ENCODE peak calls at places on chromosome 12, in four cellular contexts. S, B, C and P are unnamed samples. For H3K36me3, the result is how much of the 10 kb centered on the place peaks cover.

GRCh38 chr12:124687695-124688301 is 120.4 kb upstream of the NCOR2 start:
- DNase-seq in S (peak), B (no peak), C (no peak), P (no peak)

GRCh38 chr12:65608319-65608916 is 215.9 kb upstream of the HMGA2 start:
- DNase-seq in S (peak), B (no peak), C (no peak), P (peak)

GRCh38 chr12:57563358-57563757 is 13.5 kb downstream of the KIF5A start:
- DNase-seq in S (no peak), B (no peak), C (no peak), P (no peak)

GRCh38 chr12:49098035-49098451 is 3.4 kb upstream of the DHH start:
- DNase-seq in S (peak), B (peak), C (peak), P (no peak)

GRCh38 chr12:120763250-120763649 is 37.6 kb downstream of the ACADS start:
- DNase-seq in S (no peak), B (no peak), C (no peak), P (no peak)

GRCh38 chr12:1519642-1520041 is 74.7 kb downstream of the FBXL14 start:
- DNase-seq in S (peak), B (no peak), C (no peak), P (no peak)

GRCh38 chr12:93243689-93244513 is 133.8 kb upstream of the NUDT4 start:
- DNase-seq in S (peak), B (no peak), C (no peak), P (no peak)

GRCh38 chr12:113103756-113104450 is 31.7 kb downstream of the RASAL1 start:
- DNase-seq in S (no peak), B (peak), C (peak), P (no peak)

GRCh38 chr12:1630827-1631591 is 2.0 kb downstream of the WNT5B start:
- DNase-seq in S (peak), B (no peak), C (no peak), P (peak)

GRCh38 chr12:24991209-24992049 is 42.5 kb upstream of the BCAT1 start:
- DNase-seq in S (peak), B (no peak), C (no peak), P (peak)

GRCh38 chr12:104699489-104700194 is 242.9 kb downstream of the CHST11 start:
- DNase-seq in S (peak), B (no peak), C (no peak), P (no peak)

GRCh38 chr12:132455565-132455964 is 34.4 kb upstream of the FBRSL1 start:
- DNase-seq in S (no peak), B (no peak), C (no peak), P (no peak)

GRCh38 chr12:32305163-32305562 is 94.2 kb upstream of the FGD4 start:
- DNase-seq in S (no peak), B (no peak), C (no peak), P (no peak)

GRCh38 chr12:124392991-124393790 is 98.3 kb downstream of the RFLNA start:
- DNase-seq in S (peak), B (no peak), C (no peak), P (peak)

GRCh38 chr12:32545413-32545970 is 133.6 kb upstream of the DNM1L start:
- DNase-seq in S (no peak), B (no peak), C (no peak), P (no peak)

GRCh38 chr12:96471368-96472040 is 17.9 kb upstream of the CFAP54 start:
- DNase-seq in S (peak), B (no peak), C (no peak), P (peak)

GRCh38 chr12:7915911-7916403 is 20.0 kb downstream of the SLC2A3 start:
- DNase-seq in S (peak), B (no peak), C (no peak), P (no peak)

GRCh38 chr12:123396954-123397353 is 13.0 kb downstream of the KMT5A start:
- DNase-seq in S (no peak), B (no peak), C (no peak), P (no peak)

GRCh38 chr12:28497889-28498411 is 307.7 kb downstream of the CCDC91 start:
- DNase-seq in S (peak), B (no peak), C (no peak), P (no peak)

GRCh38 chr12:76137611-76138010 is 53.1 kb upstream of the NAP1L1 start:
- DNase-seq in S (peak), B (no peak), C (no peak), P (peak)

GRCh38 chr12:48630346-48630745 is 51.7 kb downstream of the KANSL2 start:
- DNase-seq in S (no peak), B (no peak), C (no peak), P (no peak)

GRCh38 chr12:92136021-92136735 is 9.5 kb downstream of the BTG1 start:
- DNase-seq in S (no peak), B (no peak), C (no peak), P (no peak)

GRCh38 chr12:131901431-131902331 is 7.3 kb downstream of the ULK1 start:
- DNase-seq in S (no peak), B (no peak), C (no peak), P (no peak)

GRCh38 chr12:55092579-55092978 is 33.6 kb upstream of the OR9K2 start:
- DNase-seq in S (no peak), B (no peak), C (no peak), P (no peak)

GRCh38 chr12:122203968-122204828 is 689 bp downstream of the B3GNT4 start:
- DNase-seq in S (no peak), B (no peak), C (no peak), P (no peak)

GRCh38 chr12:15962760-15963159 is 51.6 kb downstream of the DERA start:
- DNase-seq in S (peak), B (no peak), C (no peak), P (no peak)

DNA sequence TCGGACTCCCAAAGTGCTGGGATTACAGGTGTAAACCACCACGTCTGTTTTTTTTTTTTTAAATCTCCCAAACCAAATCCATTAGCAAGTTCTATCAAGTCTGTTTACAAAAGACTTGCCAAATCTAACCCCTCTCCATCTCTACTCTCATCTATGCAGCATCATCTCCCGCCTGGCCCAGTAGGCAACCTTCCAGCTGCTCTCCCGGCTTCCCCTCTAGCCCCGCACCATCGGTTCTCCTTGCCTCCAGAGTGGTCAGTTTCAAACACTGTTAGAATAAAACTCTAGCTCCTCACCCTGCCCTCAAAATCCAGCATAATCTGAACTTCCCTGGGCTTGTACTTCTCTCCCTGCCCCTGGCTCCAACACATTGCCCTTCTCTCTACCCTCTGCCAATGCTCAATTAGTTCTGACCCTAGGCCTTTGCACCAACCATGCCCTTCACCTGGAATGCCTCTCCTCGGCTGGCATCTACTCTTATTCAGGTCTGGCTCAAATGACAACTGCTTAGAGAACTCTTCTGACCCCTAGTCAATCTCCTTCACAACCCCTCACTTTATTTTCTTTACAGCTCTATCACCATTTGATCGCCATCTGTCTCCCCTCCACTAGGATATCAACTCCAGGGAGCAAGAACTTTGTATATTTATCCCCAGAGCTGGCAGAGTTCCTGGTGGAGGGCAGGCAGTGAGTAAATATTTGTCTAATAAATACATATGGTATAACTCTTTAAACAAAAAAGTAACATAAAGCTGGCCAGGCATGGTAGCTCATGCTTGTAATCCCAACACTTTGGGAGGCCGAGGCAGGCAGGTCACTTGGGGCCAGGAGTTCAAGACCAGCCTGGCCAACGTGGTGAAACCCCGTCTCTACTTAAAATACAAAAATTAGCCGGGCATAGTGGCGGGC is 4.9 kb downstream of the WSB2 start:
- DNase-seq in S (no peak), B (no peak), C (no peak), P (no peak)
- H3K27ac ChIP-seq in S (no peak), B (no peak), C (no peak), P (no peak)

GRCh38 chr12:118391424-118391823 is 15.1 kb downstream of the SUDS3 start:
- DNase-seq in S (no peak), B (no peak), C (no peak), P (no peak)

DNA sequence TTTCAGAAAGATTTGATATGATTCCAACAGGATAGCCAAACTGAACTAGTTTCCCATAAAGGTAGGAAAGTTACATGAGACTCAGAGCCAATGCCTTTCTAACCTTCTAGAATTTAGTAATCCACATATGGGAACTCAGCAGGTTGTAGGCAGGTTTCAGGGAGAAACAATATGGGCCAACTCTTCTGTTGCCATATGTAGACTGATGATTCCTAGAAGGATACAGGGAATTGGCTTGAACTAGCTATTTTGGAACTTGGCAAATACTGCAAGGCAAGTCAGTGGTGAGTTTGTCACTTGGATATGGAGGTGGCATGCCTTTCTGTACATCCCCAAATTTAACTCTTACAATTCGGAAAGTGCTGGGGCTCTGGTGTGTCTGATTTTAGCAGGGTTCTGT is 15.5 kb downstream of the SUDS3 start:
- DNase-seq in S (no peak), B (no peak), C (no peak), P (no peak)
- H3K36me3 ChIP-seq in S (under half), B (under half), C (under half), P (half or more)

DNA sequence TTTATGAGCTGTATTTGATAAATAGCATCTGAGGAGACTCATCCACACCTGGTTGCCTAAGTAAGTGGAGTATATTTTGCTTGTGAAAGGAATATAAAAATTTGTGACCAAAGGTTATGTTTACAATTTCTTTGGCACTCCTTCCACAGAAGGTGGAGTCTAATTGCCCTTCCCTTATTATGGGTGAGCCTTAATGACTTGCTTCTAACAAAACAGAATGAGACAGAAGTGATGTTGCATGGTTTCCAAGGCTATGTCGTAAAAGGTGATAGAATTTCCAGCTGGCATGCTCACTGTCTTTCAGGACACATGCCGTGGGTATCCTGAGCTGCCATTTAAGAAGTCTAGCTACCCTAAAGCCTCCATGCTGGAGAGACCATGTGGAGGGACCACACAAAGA is 116.8 kb upstream of the ABCD2 start:
- DNase-seq in S (no peak), B (no peak), C (no peak), P (no peak)
- H3K27ac ChIP-seq in S (no peak), B (no peak), C (no peak), P (no peak)

GRCh38 chr12:110373962-110374611 is 29.4 kb downstream of the ANAPC7 start:
- DNase-seq in S (no peak), B (no peak), C (no peak), P (no peak)
- H3K36me3 ChIP-seq in S (under half), B (under half), C (under half), P (half or more)